ENCODE peak calls at places on chromosomes 13 and 19, in seven cellular contexts. Q, K, U, F, X, C and M are unnamed samples.

GRCh38 chr13:98216135-98216565 is 39.1 kb upstream of the RNF113B start:
- DNase-seq in Q (no peak), K (peak), U (no peak), F (no peak), X (peak), C (peak), M (peak)

GRCh38 chr13:41568143-41568989 is 111.0 kb downstream of the RGCC start:
- DNase-seq in Q (no peak), K (no peak), U (no peak), F (no peak), X (no peak), C (no peak), M (no peak)

GRCh38 chr13:98273824-98274786 is 97.0 kb upstream of the RNF113B start:
- DNase-seq in Q (no peak), K (no peak), U (no peak), F (no peak), X (peak), C (no peak), M (no peak)

GRCh38 chr13:48775804-48776203 is 122.1 kb downstream of the CYSLTR2 start:
- DNase-seq in Q (no peak), K (no peak), U (no peak), F (no peak), X (peak), C (no peak), M (no peak)

GRCh38 chr19:10625003-10625761 is at the start of gene SLC44A2:
- DNase-seq in Q (peak), K (peak), U (peak), F (peak), X (peak), C (peak), M (peak)

GRCh38 chr19:19661675-19662251 is 1.7 kb downstream of the ATP13A1 start:
- DNase-seq in Q (peak), K (no peak), U (no peak), F (no peak), X (no peak), C (no peak), M (no peak)

GRCh38 chr13:60347174-60347573 is 49.8 kb upstream of the TDRD3 start:
- DNase-seq in Q (no peak), K (no peak), U (no peak), F (no peak), X (no peak), C (no peak), M (no peak)

GRCh38 chr13:100544866-100545683 is 43.5 kb downstream of the GGACT start:
- DNase-seq in Q (no peak), K (no peak), U (peak), F (peak), X (no peak), C (peak), M (no peak)

GRCh38 chr19:3266792-3267469 is 42.5 kb downstream of the CELF5 start:
- DNase-seq in Q (no peak), K (peak), U (no peak), F (no peak), X (no peak), C (no peak), M (no peak)

GRCh38 chr19:22882797-22883196 is 50.7 kb downstream of the ZNF723 start:
- DNase-seq in Q (no peak), K (no peak), U (no peak), F (no peak), X (peak), C (no peak), M (no peak)

GRCh38 chr13:87128006-87128405 is 543.2 kb upstream of the SLITRK5 start:
- DNase-seq in Q (no peak), K (no peak), U (no peak), F (no peak), X (peak), C (no peak), M (no peak)

GRCh38 chr19:3190470-3190770 is 4.7 kb downstream of the NCLN start:
- DNase-seq in Q (no peak), K (no peak), U (no peak), F (no peak), X (no peak), C (no peak), M (no peak)

GRCh38 chr19:50870417-50871089 is 2.7 kb upstream of the KLK2 start:
- DNase-seq in Q (no peak), K (peak), U (no peak), F (no peak), X (peak), C (no peak), M (no peak)

GRCh38 chr13:33110713-33111413 is 94.6 kb downstream of the KL start:
- DNase-seq in Q (peak), K (peak), U (no peak), F (no peak), X (peak), C (peak), M (no peak)

GRCh38 chr13:41122838-41123237 is 9.8 kb downstream of the KBTBD6 start:
- DNase-seq in Q (no peak), K (no peak), U (no peak), F (no peak), X (no peak), C (no peak), M (no peak)

GRCh38 chr19:11738746-11739620 is at the start of gene ZNF823:
- DNase-seq in Q (peak), K (peak), U (peak), F (peak), X (peak), C (peak), M (peak)

GRCh38 chr13:49165798-49166752 is 54.1 kb upstream of the MLNR start:
- DNase-seq in Q (no peak), K (no peak), U (no peak), F (no peak), X (peak), C (no peak), M (no peak)

GRCh38 chr19:30795727-30796126 is 423.5 kb downstream of the ZNF536 start:
- DNase-seq in Q (no peak), K (no peak), U (no peak), F (no peak), X (no peak), C (no peak), M (no peak)

GRCh38 chr13:91572944-91573535 is 174.6 kb downstream of the GPC5 start:
- DNase-seq in Q (no peak), K (no peak), U (no peak), F (no peak), X (peak), C (no peak), M (no peak)

GRCh38 chr19:37725181-37725580 is 5.6 kb upstream of the ZNF607 start:
- DNase-seq in Q (no peak), K (no peak), U (no peak), F (no peak), X (no peak), C (no peak), M (no peak)

GRCh38 chr19:48401277-48401676 is 7.8 kb downstream of the GRIN2D start:
- DNase-seq in Q (no peak), K (no peak), U (no peak), F (no peak), X (no peak), C (no peak), M (no peak)

GRCh38 chr13:25659091-25659502 is 287.3 kb downstream of the ATP8A2 start:
- DNase-seq in Q (no peak), K (no peak), U (peak), F (no peak), X (no peak), C (no peak), M (no peak)

GRCh38 chr13:31824705-31825512 is 85.6 kb downstream of the RXFP2 start:
- DNase-seq in Q (no peak), K (peak), U (no peak), F (no peak), X (peak), C (no peak), M (no peak)

DNA sequence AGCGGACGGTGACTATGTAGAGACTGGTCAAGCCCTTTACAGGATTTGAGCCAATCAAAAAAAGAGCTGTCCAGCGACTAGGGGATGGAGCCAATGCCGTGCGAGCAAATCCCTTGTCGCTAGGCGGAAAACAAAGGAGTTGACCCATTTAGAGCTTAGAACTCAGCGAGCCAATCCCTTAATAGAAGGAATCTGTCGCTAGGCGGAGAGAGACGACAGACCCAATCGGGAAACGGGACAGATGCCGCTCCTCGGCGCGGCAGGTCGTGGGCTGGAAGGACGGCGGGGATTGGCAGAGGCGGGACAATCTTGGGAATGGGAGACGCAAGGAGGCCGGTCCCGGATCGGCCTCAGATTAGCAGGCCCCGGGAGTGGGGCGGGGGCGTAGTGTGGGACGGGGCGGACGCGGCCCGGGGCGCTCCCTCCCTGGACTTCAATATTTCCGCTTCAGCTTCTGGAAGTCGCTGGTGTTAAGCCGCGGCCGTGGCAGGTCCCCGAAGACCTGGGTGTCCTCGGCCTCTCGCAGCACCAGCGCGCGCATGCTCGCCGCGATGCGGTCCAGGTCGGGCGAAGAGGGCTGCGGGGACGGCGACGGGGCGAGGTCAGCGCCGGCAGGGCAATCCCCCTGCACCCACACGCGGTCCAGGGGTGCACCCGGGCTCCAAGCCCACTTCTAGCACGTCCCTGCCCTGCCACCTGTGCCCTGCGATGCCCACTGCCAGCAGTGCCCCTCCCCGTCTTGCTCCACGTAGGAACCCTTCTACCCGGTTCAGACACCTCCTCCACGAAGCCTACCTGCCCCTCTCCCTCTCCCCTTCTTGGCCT is 2.3 kb upstream of the PNKP start:
- DNase-seq in Q (peak), K (peak), U (peak), F (peak), X (peak), C (peak), M (peak)
- TF ChIP-seq POLR2A in Q (peak), K (peak), U (peak), F (peak), X (no peak), C (peak), M (peak)

DNA sequence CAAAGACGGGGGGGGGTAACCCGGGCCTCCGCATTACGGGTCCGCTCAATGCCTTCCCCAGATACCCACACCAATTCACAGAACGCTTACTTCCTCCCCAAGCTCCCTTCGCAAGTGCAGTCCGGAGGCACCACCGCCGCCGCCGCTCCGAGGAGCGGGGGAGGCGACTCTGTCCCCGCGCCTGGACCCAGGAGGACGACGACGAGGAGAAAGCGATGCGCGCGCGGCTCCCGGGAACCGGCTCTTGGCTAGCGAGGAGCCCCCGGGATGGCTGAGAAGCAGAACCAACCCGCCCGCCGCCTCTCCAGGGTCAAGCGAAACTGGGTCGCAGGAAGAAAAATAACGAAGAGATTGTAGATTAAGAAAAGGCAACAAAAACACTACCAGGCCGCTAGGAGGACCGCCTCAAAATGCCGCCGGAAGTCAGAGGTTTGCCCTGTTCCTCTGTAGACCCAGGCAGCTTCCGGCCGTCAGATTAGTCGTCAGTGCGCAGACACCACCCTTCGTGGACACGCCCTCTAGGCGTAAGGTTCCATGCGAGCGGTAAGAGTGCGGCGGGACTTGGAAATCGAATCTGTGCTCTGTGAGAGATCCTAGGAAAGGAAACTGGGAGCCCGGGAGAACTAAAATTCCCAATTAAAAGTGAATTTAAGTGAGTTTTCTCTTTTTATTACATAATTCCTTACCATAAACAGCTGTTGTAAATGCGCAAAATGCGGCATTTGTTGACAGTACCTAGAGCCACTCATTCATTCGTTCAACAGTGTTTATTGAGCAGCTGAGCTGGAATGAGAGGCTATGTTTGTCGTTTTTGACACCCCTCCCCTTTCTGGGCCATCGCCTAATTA is at the start of gene ZC3H13:
- DNase-seq in Q (peak), K (peak), U (peak), F (peak), X (peak), C (peak), M (peak)
- TF ChIP-seq POLR2A in Q (peak), K (peak), U (peak), F (no peak), X (peak), C (peak), M (peak)

DNA sequence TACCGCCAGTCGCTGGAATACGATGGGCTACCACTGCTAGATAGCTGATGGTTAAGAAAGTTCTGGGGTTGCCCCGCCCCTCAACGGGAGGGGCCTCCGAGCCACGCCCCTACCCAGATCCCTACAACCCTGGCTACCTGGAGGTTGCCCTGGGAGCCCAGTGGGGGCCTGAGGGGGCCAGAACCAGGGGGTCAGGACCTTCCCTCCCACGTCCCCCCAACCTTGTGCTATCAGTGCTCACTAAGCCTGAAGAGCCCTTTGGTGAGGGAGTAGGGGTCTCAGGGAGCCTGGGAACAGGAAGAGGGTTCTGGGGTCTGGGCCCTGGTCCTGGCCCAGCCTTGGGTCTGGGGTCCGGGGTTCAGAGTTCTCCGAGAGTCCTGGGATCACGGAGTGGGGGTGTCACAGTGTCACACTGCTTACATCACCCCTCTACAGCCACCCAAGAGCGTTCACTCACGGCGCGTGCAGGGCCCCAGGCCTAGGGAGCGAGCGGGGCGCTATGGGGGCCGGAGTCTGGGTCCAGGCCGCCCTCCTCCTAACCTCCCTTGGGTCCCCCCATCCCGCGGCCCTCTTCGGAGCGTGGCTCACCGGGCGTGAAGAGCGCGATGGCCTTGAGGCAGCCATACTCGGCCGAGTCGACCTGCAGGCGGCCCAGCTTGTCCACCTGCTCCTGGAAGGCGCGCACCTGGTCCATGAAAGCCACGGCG is 9.0 kb downstream of the OCEL1 start:
- DNase-seq in Q (peak), K (peak), U (no peak), F (no peak), X (peak), C (no peak), M (peak)
- TF ChIP-seq POLR2A in Q (peak), K (no peak), U (no peak), F (no peak), X (no peak), C (no peak), M (no peak)

GRCh38 chr19:34431681-34432402 is 3.7 kb downstream of the UBA2 start:
- DNase-seq in Q (no peak), K (no peak), U (no peak), F (no peak), X (peak), C (no peak), M (no peak)

GRCh38 chr19:34430738-34431625 is 2.8 kb downstream of the UBA2 start:
- DNase-seq in Q (no peak), K (no peak), U (no peak), F (no peak), X (peak), C (no peak), M (peak)

GRCh38 chr19:34426096-34426661 is 2.0 kb upstream of the UBA2 start:
- DNase-seq in Q (no peak), K (no peak), U (no peak), F (no peak), X (no peak), C (no peak), M (no peak)

GRCh38 chr19:34429553-34429952 is 1.4 kb downstream of the UBA2 start:
- DNase-seq in Q (no peak), K (no peak), U (no peak), F (no peak), X (no peak), C (no peak), M (no peak)

GRCh38 chr19:34428549-34429285 is 536 bp downstream of the UBA2 start:
- DNase-seq in Q (peak), K (peak), U (peak), F (no peak), X (peak), C (peak), M (peak)
- TF ChIP-seq POLR2A in Q (no peak), K (no peak), U (no peak), F (no peak), X (no peak), C (no peak), M (no peak)

GRCh38 chr19:2056810-2057192 is 5.8 kb upstream of the MKNK2 start:
- DNase-seq in Q (no peak), K (no peak), U (no peak), F (no peak), X (no peak), C (no peak), M (no peak)

GRCh38 chr19:2053601-2054389 is 2.8 kb upstream of the MKNK2 start:
- DNase-seq in Q (peak), K (peak), U (peak), F (no peak), X (peak), C (peak), M (no peak)

GRCh38 chr19:2057484-2058469 is 6.7 kb upstream of the MKNK2 start:
- DNase-seq in Q (no peak), K (no peak), U (no peak), F (no peak), X (no peak), C (no peak), M (no peak)

GRCh38 chr19:2054763-2055162 is 3.7 kb upstream of the MKNK2 start:
- DNase-seq in Q (peak), K (no peak), U (no peak), F (no peak), X (no peak), C (no peak), M (no peak)

GRCh38 chr19:2055871-2056809 is 5.1 kb upstream of the MKNK2 start:
- DNase-seq in Q (peak), K (peak), U (peak), F (no peak), X (peak), C (peak), M (no peak)
- TF ChIP-seq POLR2A in Q (no peak), K (no peak), U (peak), F (peak), X (no peak), C (peak), M (peak)

DNA sequence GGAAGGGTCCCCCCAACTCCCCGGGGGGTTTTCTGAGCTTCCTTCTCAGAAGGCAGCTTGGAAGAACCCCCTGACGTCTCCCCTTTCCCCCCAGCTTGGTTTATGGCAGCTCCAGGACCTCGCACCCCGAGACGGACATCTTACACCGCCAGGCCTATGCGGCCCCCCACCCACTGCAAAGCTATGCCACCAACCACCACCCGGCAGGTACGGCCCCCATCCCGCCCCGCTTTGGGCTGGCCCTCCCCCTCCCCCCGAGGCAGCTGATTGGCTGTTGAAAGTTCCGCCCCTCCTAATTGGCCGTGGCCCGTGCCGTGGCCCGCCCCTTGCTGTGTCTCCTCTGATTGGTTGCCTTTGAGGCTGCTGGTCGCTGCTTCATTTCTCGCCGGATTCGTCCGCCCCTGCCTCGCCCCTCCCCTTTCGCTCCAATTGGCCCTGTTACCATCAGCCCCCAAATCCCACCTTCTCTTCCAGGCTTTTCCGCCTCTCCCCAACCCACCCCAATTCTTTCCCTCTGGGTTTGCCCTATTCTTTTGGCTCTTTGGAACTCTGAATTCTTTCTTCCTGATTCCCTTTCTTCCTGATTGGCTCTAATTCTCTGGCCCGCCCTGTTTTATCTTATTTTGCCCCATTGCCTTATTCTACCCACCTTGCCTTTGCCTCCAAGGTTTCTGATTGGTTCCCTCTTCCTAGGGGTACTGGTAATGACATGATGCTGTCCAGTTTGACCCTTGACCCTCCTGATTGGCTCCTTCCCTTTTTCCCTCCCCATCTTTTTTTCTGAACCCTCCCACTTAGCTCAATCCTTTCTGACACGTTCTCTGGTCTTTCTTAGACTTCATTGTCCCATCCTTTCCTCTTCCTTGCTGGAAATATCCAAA is 2.5 kb downstream of the PRR12 start:
- DNase-seq in Q (peak), K (peak), U (peak), F (peak), X (peak), C (peak), M (peak)
- TF ChIP-seq POLR2A in Q (no peak), K (no peak), U (no peak), F (no peak), X (no peak), C (no peak), M (no peak)

DNA sequence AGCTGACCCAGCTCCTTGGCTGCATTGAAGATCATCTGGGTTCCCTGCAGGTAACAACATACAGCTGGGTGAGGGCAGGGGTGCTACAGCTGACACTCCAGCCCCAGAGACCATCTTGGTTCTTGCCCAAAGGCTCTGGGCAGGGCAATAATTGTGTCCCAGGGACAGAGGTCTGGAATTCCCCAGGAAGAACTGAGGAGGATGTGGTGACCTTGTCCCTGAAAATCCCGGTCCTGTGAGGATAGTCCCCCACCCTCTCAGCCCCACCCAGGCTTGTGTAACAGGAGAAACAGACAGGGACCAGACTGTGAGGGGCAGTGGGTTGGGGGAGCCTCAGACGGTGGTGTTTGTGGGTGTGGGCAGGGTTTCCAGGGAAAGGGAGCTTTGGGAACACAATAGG is 63.5 kb downstream of the COLGALT1 start:
- DNase-seq in Q (no peak), K (no peak), U (no peak), F (no peak), X (no peak), C (no peak), M (no peak)
- TF ChIP-seq POLR2A in Q (no peak), K (no peak), U (no peak), F (no peak), X (no peak), C (no peak), M (no peak)